ENCODE peak calls at places on chromosome 15, in six cellular contexts. B is left cardiac atrium; F is fibroblast of villous mesenchyme; T is stimulated activated CD4-positive, alpha-beta T cell treated with anti-CD3 and anti-CD28 coated beads, Interleukin-1b, Interleukin-23, amount 100 ng/mL, for 24 hours; M is NCI-H510A; K is nucleus accumbens. X is an unnamed sample.

GRCh38 chr15:71782447-71783165 is 27.7 kb upstream of the NR2E3 start:
- DNase-seq in B (no peak), F (no peak), M (no peak), T (no peak), K (no peak), X (no peak)

GRCh38 chr15:28060005-28060404 is 39.1 kb downstream of the OCA2 start:
- DNase-seq in F (no peak), T (no peak), K (no peak), B (no peak), M (no peak), X (no peak)

GRCh38 chr15:29664406-29664805 is 157.9 kb downstream of the TJP1 start:
- DNase-seq in F (no peak), M (no peak), B (no peak), K (no peak), T (no peak), X (no peak)

GRCh38 chr15:33910741-33911140 is 57.6 kb upstream of the CHRM5 start:
- DNase-seq in B (no peak), T (no peak), K (no peak), M (no peak), F (peak), X (peak)

GRCh38 chr15:22735781-22736180 is 50.7 kb upstream of the NIPA1 start:
- DNase-seq in B (no peak), T (no peak), M (no peak), F (peak), K (no peak), X (no peak)

GRCh38 chr15:62505761-62506160 is 340.7 kb upstream of the C2CD4B start:
- DNase-seq in T (no peak), K (no peak), M (no peak), B (no peak), F (no peak), X (no peak)

GRCh38 chr15:74136584-74137543 is 6.5 kb downstream of the ISLR2 start:
- DNase-seq in M (no peak), K (no peak), T (no peak), F (no peak), B (peak), X (peak)

GRCh38 chr15:85606721-85607120 is 188.0 kb downstream of the KLHL25 start:
- DNase-seq in M (no peak), B (no peak), T (no peak), K (no peak), F (no peak), X (no peak)

GRCh38 chr15:69718916-69719315 is 266.3 kb downstream of the RPLP1 start:
- DNase-seq in K (no peak), B (no peak), F (no peak), M (no peak), T (no peak), X (no peak)

GRCh38 chr15:49902791-49903481 is 216.1 kb downstream of the ATP8B4 start:
- DNase-seq in T (no peak), F (peak), K (no peak), B (no peak), M (no peak), X (no peak)

GRCh38 chr15:22919171-22919570 is 61.0 kb downstream of the CYFIP1 start:
- DNase-seq in K (no peak), B (no peak), F (peak), T (no peak), M (no peak), X (no peak)

GRCh38 chr15:59892995-59893394 is 111.1 kb upstream of the FOXB1 start:
- DNase-seq in F (peak), T (no peak), B (no peak), M (no peak), K (no peak), X (peak)

GRCh38 chr15:33454996-33455395 is 144.2 kb downstream of the RYR3 start:
- DNase-seq in T (no peak), M (no peak), F (no peak), K (no peak), B (no peak), X (no peak)

GRCh38 chr15:73856458-73857192 is 16.7 kb upstream of the TBC1D21 start:
- DNase-seq in B (peak), T (no peak), K (no peak), M (no peak), F (no peak), X (no peak)

GRCh38 chr15:57503911-57504598 is 87.6 kb upstream of the MYZAP start:
- DNase-seq in K (no peak), B (no peak), F (peak), M (no peak), T (no peak), X (no peak)